ENCODE peak calls at places on chromosomes 16 and 17, in five cellular contexts. One of them, this sample, is unnamed.
A peak's percentile ranks its signal among the peaks of the same experiment; 100 is the strongest.

GRCh38 chr17:4043862-4044261 is 79.6 kb upstream of the ATP2A3 start:
- DNase-seq in A549: no peak
- DNase-seq in kidney: no peak
- DNase-seq in spleen: peak; percentile 85
- DNase-seq in heart right ventricle: peak; percentile 25
- DNase-seq in this sample: no peak

GRCh38 chr17:19731626-19732025 is 15.2 kb upstream of the SLC47A2 start:
- DNase-seq in A549: no peak
- DNase-seq in kidney: peak; percentile 45
- DNase-seq in spleen: no peak
- DNase-seq in heart right ventricle: no peak
- DNase-seq in this sample: no peak

GRCh38 chr17:82813299-82814051 is 26.3 kb downstream of the ZNF750 start:
- DNase-seq in A549: no peak
- DNase-seq in kidney: no peak
- DNase-seq in spleen: no peak
- DNase-seq in heart right ventricle: no peak
- DNase-seq in this sample: no peak

GRCh38 chr17:40321502-40322416 is 12.8 kb downstream of the RARA start:
- DNase-seq in A549: no peak
- DNase-seq in kidney: peak; percentile 86
- DNase-seq in spleen: peak; percentile 83
- DNase-seq in heart right ventricle: peak; percentile 75
- DNase-seq in this sample: peak; percentile 71

GRCh38 chr17:77445030-77445907 is 304.5 kb downstream of the SEC14L1 start:
- DNase-seq in A549: no peak
- DNase-seq in kidney: no peak
- DNase-seq in spleen: peak; percentile 96
- DNase-seq in heart right ventricle: no peak
- DNase-seq in this sample: peak; percentile 71

GRCh38 chr16:23382279-23382678 is 70.7 kb downstream of the COG7 start:
- DNase-seq in A549: no peak
- DNase-seq in kidney: peak; percentile 53
- DNase-seq in spleen: no peak
- DNase-seq in heart right ventricle: no peak
- DNase-seq in this sample: no peak

GRCh38 chr17:80264048-80264792 is 3.6 kb downstream of the RNF213 start:
- DNase-seq in A549: no peak
- DNase-seq in kidney: no peak
- DNase-seq in spleen: peak; percentile 92
- DNase-seq in heart right ventricle: no peak
- DNase-seq in this sample: no peak

GRCh38 chr16:10961231-10961630 is 16.9 kb downstream of the CLEC16A start:
- DNase-seq in A549: no peak
- DNase-seq in kidney: no peak
- DNase-seq in spleen: no peak
- DNase-seq in heart right ventricle: no peak
- DNase-seq in this sample: no peak

GRCh38 chr17:80442764-80443163 is 27.8 kb downstream of the ENDOV start:
- DNase-seq in A549: no peak
- DNase-seq in kidney: no peak
- DNase-seq in spleen: no peak
- DNase-seq in heart right ventricle: no peak
- DNase-seq in this sample: no peak

GRCh38 chr17:58658804-58659713 is 32.8 kb downstream of the TEX14 start:
- DNase-seq in A549: peak; percentile 95
- DNase-seq in kidney: peak; percentile 73
- DNase-seq in spleen: peak; percentile 77
- DNase-seq in heart right ventricle: peak; percentile 16
- DNase-seq in this sample: peak; percentile 82

GRCh38 chr17:41366070-41366469 is 3.5 kb downstream of the KRT33B start:
- DNase-seq in A549: no peak
- DNase-seq in kidney: no peak
- DNase-seq in spleen: no peak
- DNase-seq in heart right ventricle: no peak
- DNase-seq in this sample: no peak

GRCh38 chr16:12063435-12063834 is 86.9 kb downstream of the SNX29 start:
- DNase-seq in A549: no peak
- DNase-seq in kidney: no peak
- DNase-seq in spleen: no peak
- DNase-seq in heart right ventricle: no peak
- DNase-seq in this sample: no peak

GRCh38 chr17:74766413-74766812 is 9.7 kb downstream of the NAT9 start:
- DNase-seq in A549: no peak
- DNase-seq in kidney: no peak
- DNase-seq in spleen: no peak
- DNase-seq in heart right ventricle: no peak
- DNase-seq in this sample: no peak

GRCh38 chr17:33330877-33331276 is 37.8 kb upstream of the ASIC2 start:
- DNase-seq in A549: peak; percentile 9
- DNase-seq in kidney: no peak
- DNase-seq in spleen: no peak
- DNase-seq in heart right ventricle: no peak
- DNase-seq in this sample: no peak

GRCh38 chr16:31382485-31383161 is 10.5 kb upstream of the ITGAD start:
- DNase-seq in A549: peak; percentile 60
- DNase-seq in kidney: no peak
- DNase-seq in spleen: peak; percentile 93
- DNase-seq in heart right ventricle: peak; percentile 67
- DNase-seq in this sample: peak; percentile 25

GRCh38 chr17:14333506-14333905 is 32.6 kb downstream of the HS3ST3B1 start:
- DNase-seq in A549: no peak
- DNase-seq in kidney: no peak
- DNase-seq in spleen: no peak
- DNase-seq in heart right ventricle: no peak
- DNase-seq in this sample: no peak

GRCh38 chr17:14331200-14331981 is 30.5 kb downstream of the HS3ST3B1 start:
- DNase-seq in A549: no peak
- DNase-seq in kidney: no peak
- DNase-seq in spleen: no peak
- DNase-seq in heart right ventricle: no peak
- DNase-seq in this sample: no peak

GRCh38 chr17:14332331-14332730 is 31.4 kb downstream of the HS3ST3B1 start:
- DNase-seq in A549: no peak
- DNase-seq in kidney: no peak
- DNase-seq in spleen: no peak
- DNase-seq in heart right ventricle: no peak
- DNase-seq in this sample: no peak

GRCh38 chr17:14330492-14330920 is 29.6 kb downstream of the HS3ST3B1 start:
- DNase-seq in A549: no peak
- DNase-seq in kidney: no peak
- DNase-seq in spleen: no peak
- DNase-seq in heart right ventricle: no peak
- DNase-seq in this sample: no peak

DNA sequence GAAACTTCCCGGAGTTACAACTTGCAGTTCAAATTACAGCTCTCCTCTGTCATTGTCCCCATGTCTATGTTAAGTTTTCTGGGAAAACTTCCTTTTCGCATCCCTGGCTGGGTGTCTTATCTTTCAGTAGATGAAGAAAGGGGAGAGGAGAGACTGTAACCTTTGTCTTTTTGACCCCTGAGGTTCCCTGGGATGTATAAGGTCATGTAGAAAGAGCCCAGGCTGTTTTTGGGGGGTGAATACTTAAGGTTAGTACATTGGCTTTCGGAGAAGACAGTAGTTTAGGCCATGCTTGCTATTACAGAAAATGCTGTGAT is 31.1 kb downstream of the HS3ST3B1 start:
- DNase-seq in A549: no peak
- DNase-seq in kidney: no peak
- DNase-seq in spleen: no peak
- DNase-seq in heart right ventricle: no peak
- DNase-seq in this sample: no peak
- H3K4me1 ChIP-seq in A549: no peaks in the 10 kb centered on the region
- H3K4me1 ChIP-seq in kidney: no peaks in the 10 kb centered on the region
- H3K4me1 ChIP-seq in spleen: peaks cover 29% of the 10 kb centered on the region
- H3K4me1 ChIP-seq in heart right ventricle: peaks cover 7% of the 10 kb centered on the region
- H3K4me1 ChIP-seq in this sample: peaks cover 4% of the 10 kb centered on the region

GRCh38 chr17:63832014-63832413 is 4.6 kb upstream of the FTSJ3 start:
- DNase-seq in A549: no peak
- DNase-seq in kidney: peak; percentile 16
- DNase-seq in spleen: no peak
- DNase-seq in heart right ventricle: no peak
- DNase-seq in this sample: no peak
- H3K4me1 ChIP-seq in A549: peaks cover 20% of the 10 kb centered on the region
- H3K4me1 ChIP-seq in kidney: peaks cover 14% of the 10 kb centered on the region
- H3K4me1 ChIP-seq in spleen: peaks cover 59% of the 10 kb centered on the region
- H3K4me1 ChIP-seq in heart right ventricle: peaks cover 17% of the 10 kb centered on the region
- H3K4me1 ChIP-seq in this sample: peaks cover 3% of the 10 kb centered on the region

DNA sequence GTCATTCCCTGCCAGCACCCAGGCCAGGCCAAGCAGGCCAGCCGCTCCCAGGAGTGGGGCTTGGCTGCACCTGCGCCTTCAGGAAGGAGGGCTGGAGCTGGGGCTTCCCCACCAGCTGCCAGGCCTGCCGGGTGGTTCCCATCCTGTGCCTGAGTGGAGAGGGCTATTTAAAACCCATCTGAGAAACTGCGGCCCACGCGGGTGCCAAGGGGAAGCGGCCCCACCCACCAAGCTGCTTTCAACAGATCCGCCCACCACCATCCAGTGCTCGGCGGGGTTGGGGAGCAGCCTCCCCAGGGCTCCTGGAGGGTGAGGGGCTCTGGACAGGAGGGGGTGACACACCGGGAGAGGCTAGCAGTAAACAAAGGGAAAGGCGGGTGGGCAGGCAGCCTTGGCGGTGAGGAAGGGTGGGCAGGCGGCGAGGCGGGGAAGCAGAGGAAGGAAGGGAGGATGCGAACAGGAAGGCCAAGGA is 3.6 kb downstream of the NTHL1 start:
- DNase-seq in A549: no peak
- DNase-seq in kidney: peak; percentile 87
- DNase-seq in spleen: no peak
- DNase-seq in heart right ventricle: peak; percentile 66
- DNase-seq in this sample: no peak
- H3K4me1 ChIP-seq in A549: peaks cover 68% of the 10 kb centered on the region
- H3K4me1 ChIP-seq in kidney: peaks cover 4% of the 10 kb centered on the region
- H3K4me1 ChIP-seq in spleen: peaks cover 89% of the 10 kb centered on the region
- H3K4me1 ChIP-seq in heart right ventricle: peaks cover 88% of the 10 kb centered on the region
- H3K4me1 ChIP-seq in this sample: peaks cover 34% of the 10 kb centered on the region

GRCh38 chr17:55605705-55606104 is 94.5 kb upstream of the SMIM36 start:
- DNase-seq in A549: no peak
- DNase-seq in kidney: no peak
- DNase-seq in spleen: no peak
- DNase-seq in heart right ventricle: no peak
- DNase-seq in this sample: no peak
- H3K4me1 ChIP-seq in A549: peaks cover 18% of the 10 kb centered on the region
- H3K4me1 ChIP-seq in kidney: no peaks in the 10 kb centered on the region
- H3K4me1 ChIP-seq in spleen: no peaks in the 10 kb centered on the region
- H3K4me1 ChIP-seq in heart right ventricle: peaks cover 8% of the 10 kb centered on the region
- H3K4me1 ChIP-seq in this sample: peaks cover 9% of the 10 kb centered on the region

DNA sequence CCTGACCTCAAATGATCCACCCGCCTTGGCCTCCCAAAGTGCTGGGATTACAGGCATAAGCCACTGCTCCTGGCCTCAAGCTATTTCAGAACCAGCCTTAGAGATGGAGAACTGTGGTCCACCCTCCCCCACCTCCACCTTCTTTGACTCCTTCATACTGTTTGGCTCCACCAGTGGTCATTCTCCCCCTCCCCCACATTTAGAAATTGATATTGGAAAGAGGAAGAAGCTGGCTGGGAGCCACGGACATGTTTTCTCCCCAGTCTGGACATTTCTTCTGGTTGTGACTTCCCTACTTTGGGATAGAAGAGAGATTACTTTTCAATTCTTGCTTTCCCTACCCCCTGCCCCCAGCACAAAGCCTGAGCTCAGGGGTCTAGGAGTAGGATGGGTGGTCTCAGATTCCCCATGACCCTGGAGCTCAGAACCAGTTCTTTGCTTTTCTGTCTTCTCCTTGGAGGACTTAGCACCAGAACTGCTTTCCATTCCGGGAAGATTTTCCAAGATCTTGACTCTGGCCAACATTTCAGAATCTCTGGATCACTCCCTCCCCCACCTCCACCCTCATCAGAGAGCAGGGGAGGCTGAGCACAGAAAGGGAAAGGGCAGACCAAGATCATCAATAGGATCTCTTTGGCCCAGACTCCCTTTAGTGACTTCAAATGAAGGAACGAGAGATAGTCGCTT is 16.3 kb downstream of the CAVIN1 start:
- DNase-seq in A549: no peak
- DNase-seq in kidney: no peak
- DNase-seq in spleen: no peak
- DNase-seq in heart right ventricle: no peak
- DNase-seq in this sample: no peak
- H3K4me1 ChIP-seq in A549: peaks cover 80% of the 10 kb centered on the region
- H3K4me1 ChIP-seq in kidney: no peaks in the 10 kb centered on the region
- H3K4me1 ChIP-seq in spleen: peaks cover 69% of the 10 kb centered on the region
- H3K4me1 ChIP-seq in heart right ventricle: peaks cover 98% of the 10 kb centered on the region
- H3K4me1 ChIP-seq in this sample: peaks cover 32% of the 10 kb centered on the region

GRCh38 chr17:43170766-43171681 is at the start of gene NBR1:
- DNase-seq in A549: peak; percentile 99
- DNase-seq in kidney: peak; percentile 96
- DNase-seq in spleen: peak; percentile 96
- DNase-seq in heart right ventricle: peak; percentile 90
- DNase-seq in this sample: peak; percentile 95
- H3K4me1 ChIP-seq in A549: peaks cover 43% of the 10 kb centered on the region
- H3K4me1 ChIP-seq in kidney: peaks cover 14% of the 10 kb centered on the region
- H3K4me1 ChIP-seq in spleen: peaks cover 64% of the 10 kb centered on the region
- H3K4me1 ChIP-seq in heart right ventricle: peaks cover 56% of the 10 kb centered on the region
- H3K4me1 ChIP-seq in this sample: peaks cover 8% of the 10 kb centered on the region